ENCODE peak calls at places on chromosomes 6 and 20, in five cellular contexts. O is GM12892, T is spleen, P is transverse colon, L is stomach. Q is an unnamed sample.
A peak's percentile ranks its signal among the peaks of the same experiment; 100 is the strongest.

GRCh38 chr6:45655630-45656422 is 278.1 kb upstream of the SUPT3H start:
- DNase-seq in O (no peak), T (no peak), P (no peak), L (no peak), Q (no peak)

GRCh38 chr6:31722173-31722572 is 627 bp upstream of the LY6G6C start:
- DNase-seq in O (no peak), T (peak; percentile 37), P (no peak), L (no peak), Q (no peak)

GRCh38 chr20:32752458-32753250 is 9.4 kb upstream of the COMMD7 start:
- DNase-seq in O (no peak), T (no peak), P (no peak), L (no peak), Q (no peak)

GRCh38 chr6:41182069-41183034 is 18.6 kb downstream of the TREML2 start:
- DNase-seq in O (no peak), T (no peak), P (peak; percentile 38), L (peak; percentile 49), Q (no peak)

GRCh38 chr6:145903356-145904102 is 60.6 kb downstream of the SHPRH start:
- DNase-seq in O (no peak), T (no peak), P (no peak), L (no peak), Q (no peak)

GRCh38 chr6:114344216-114344970 is 1.6 kb upstream of the HS3ST5 start:
- DNase-seq in O (no peak), T (no peak), P (no peak), L (no peak), Q (no peak)

GRCh38 chr6:84317463-84317862 is 90.0 kb upstream of the CEP162 start:
- DNase-seq in O (no peak), T (no peak), P (no peak), L (no peak), Q (no peak)

GRCh38 chr6:20542927-20543602 is 8.8 kb downstream of the CDKAL1 start:
- DNase-seq in O (no peak), T (no peak), P (no peak), L (no peak), Q (no peak)

GRCh38 chr6:90468859-90469258 is 118.0 kb downstream of the MAP3K7 start:
- DNase-seq in O (no peak), T (no peak), P (no peak), L (no peak), Q (no peak)

GRCh38 chr6:117306227-117306784 is 40.9 kb downstream of the VGLL2 start:
- DNase-seq in O (no peak), T (no peak), P (peak; percentile 9), L (no peak), Q (no peak)

GRCh38 chr6:3561745-3562144 is 104.9 kb upstream of the SLC22A23 start:
- DNase-seq in O (no peak), T (no peak), P (no peak), L (no peak), Q (no peak)

GRCh38 chr20:54364919-54365318 is 110.5 kb upstream of the DOK5 start:
- DNase-seq in O (no peak), T (no peak), P (no peak), L (no peak), Q (no peak)

GRCh38 chr6:168877821-168878282 is 375.8 kb downstream of the THBS2 start:
- DNase-seq in O (no peak), T (no peak), P (peak; percentile 70), L (peak; percentile 66), Q (no peak)

GRCh38 chr6:41767112-41767946 is 12.4 kb downstream of the FRS3 start:
- DNase-seq in O (no peak), T (no peak), P (peak; percentile 43), L (peak; percentile 86), Q (peak; percentile 74)

GRCh38 chr20:25865715-25866656 is 169.3 kb upstream of the ZNF337 start:
- DNase-seq in O (no peak), T (peak; percentile 87), P (peak; percentile 71), L (peak; percentile 78), Q (peak; percentile 85)

GRCh38 chr6:35061651-35062410 is 79.3 kb downstream of the TCP11 start:
- DNase-seq in O (no peak), T (peak; percentile 43), P (no peak), L (no peak), Q (no peak)

GRCh38 chr6:138036111-138036510 is 71.1 kb downstream of the PERP start:
- DNase-seq in O (no peak), T (no peak), P (peak; percentile 51), L (peak; percentile 27), Q (no peak)

GRCh38 chr6:111715321-111715720 is 109.6 kb upstream of the TRAF3IP2 start:
- DNase-seq in O (no peak), T (no peak), P (no peak), L (no peak), Q (no peak)

GRCh38 chr20:51928931-51929330 is 126.6 kb upstream of the SALL4 start:
- DNase-seq in O (no peak), T (no peak), P (no peak), L (no peak), Q (no peak)

GRCh38 chr6:2471474-2471873 is 226.1 kb upstream of the GMDS start:
- DNase-seq in O (no peak), T (no peak), P (no peak), L (no peak), Q (no peak)

GRCh38 chr6:142784344-142784743 is 160.6 kb downstream of the HIVEP2 start:
- DNase-seq in O (no peak), T (no peak), P (no peak), L (no peak), Q (no peak)

GRCh38 chr6:132919028-132919427 is 104.7 kb downstream of the RPS12 start:
- DNase-seq in O (no peak), T (no peak), P (no peak), L (no peak), Q (no peak)

GRCh38 chr6:69289689-69290088 is 507.1 kb downstream of the LMBRD1 start:
- DNase-seq in O (no peak), T (no peak), P (no peak), L (no peak), Q (no peak)

GRCh38 chr6:37171141-37171969 is 1.4 kb downstream of the PIM1 start:
- DNase-seq in O (no peak), T (peak; percentile 90), P (peak; percentile 53), L (peak; percentile 51), Q (peak; percentile 86)

GRCh38 chr20:4546786-4547185 is 174.9 kb upstream of the PRND start:
- DNase-seq in O (no peak), T (no peak), P (no peak), L (no peak), Q (no peak)

GRCh38 chr20:35093245-35093884 is 758 bp upstream of the TRPC4AP start:
- DNase-seq in O (no peak), T (no peak), P (no peak), L (no peak), Q (no peak)

GRCh38 chr20:59738851-59739250 is 134.5 kb downstream of the PHACTR3 start:
- DNase-seq in O (no peak), T (no peak), P (no peak), L (no peak), Q (no peak)

GRCh38 chr6:121223212-121223611 is 111.1 kb downstream of the TBC1D32 start:
- DNase-seq in O (no peak), T (no peak), P (no peak), L (no peak), Q (no peak)

GRCh38 chr6:112503210-112503609 is 156.1 kb downstream of the RFPL4B start:
- DNase-seq in O (no peak), T (no peak), P (no peak), L (no peak), Q (no peak)

GRCh38 chr6:12748411-12748810 is 31.8 kb downstream of the PHACTR1 start:
- DNase-seq in O (no peak), T (no peak), P (no peak), L (no peak), Q (no peak)

GRCh38 chr6:26186652-26187051 is 99.4 kb downstream of the HFE start:
- DNase-seq in O (no peak), T (no peak), P (no peak), L (no peak), Q (no peak)

DNA sequence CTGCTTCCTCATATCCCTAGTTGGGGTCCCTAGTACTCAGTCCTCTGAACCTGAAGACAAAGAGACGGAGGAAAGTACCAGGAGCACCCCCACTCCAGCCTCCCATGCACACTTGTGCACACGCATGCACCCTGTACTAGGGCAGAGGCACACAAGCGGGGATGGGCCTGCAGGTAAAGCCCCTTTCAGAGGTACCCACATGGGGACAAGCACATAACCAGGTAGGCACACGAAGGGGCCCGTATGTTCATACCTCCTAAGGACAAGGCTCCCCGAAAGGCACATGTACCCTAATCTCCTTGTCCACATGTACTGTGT is 1.1 kb downstream of the TMEM151B start:
- DNase-seq in O (no peak), T (peak; percentile 51), P (no peak), L (no peak), Q (no peak)
- TF ChIP-seq POLR2AphosphoS5 in O (no peak), T (no peak), P (no peak), L (no peak), Q (no peak)

DNA sequence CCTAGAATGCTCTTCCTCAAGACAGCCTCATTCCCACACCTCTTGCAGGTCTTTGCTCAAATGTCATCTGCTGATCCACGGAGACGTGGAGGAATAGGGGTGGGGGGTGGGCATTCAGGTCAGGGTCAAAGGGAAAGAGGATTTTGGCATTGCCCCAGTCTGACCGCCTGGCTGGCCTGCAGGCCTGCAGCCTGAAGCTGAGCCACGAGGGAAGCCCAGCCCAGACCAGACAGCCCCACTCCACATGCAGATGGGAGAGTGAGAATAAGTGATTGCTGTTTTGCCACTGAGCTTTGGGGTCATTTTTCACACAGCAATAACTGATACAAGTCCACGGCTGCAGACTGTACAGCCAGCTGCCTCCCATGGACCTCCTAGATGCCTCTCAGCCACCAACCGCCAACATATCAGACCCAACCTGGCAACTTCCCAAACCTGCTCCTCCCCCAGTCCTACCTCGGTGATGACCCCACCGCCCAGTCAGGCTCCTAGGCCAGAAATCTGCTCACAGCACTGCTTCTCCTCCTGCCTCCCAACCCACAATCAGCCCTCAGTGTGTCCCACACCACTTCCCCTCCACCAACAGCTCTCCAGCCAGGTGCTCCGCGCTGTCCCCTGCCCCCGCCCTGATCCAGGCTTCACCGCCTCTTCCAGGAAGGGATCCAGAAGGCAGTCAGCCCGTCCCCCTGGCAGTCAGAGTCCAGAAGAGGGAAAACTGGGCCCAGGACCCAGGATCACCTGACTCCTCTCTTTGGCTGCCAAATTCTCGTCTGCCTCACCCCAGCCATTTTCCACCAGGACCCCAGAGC is 14.0 kb downstream of the KIAA1755 start:
- DNase-seq in O (no peak), T (peak; percentile 41), P (no peak), L (no peak), Q (peak; percentile 92)
- TF ChIP-seq POLR2AphosphoS5 in O (no peak), T (no peak), P (no peak), L (peak; percentile 12), Q (peak; percentile 22)

GRCh38 chr6:29632789-29633531 is at the start of gene GABBR1:
- DNase-seq in O (peak; percentile 85), T (peak; percentile 94), P (peak; percentile 90), L (peak; percentile 85), Q (peak; percentile 96)
- TF ChIP-seq POLR2AphosphoS5 in O (no peak), T (peak; percentile 90), P (peak; percentile 45), L (peak; percentile 9), Q (peak; percentile 94)

GRCh38 chr6:56693246-56693607 is 50.5 kb upstream of the DST start:
- DNase-seq in O (no peak), T (peak; percentile 54), P (peak; percentile 88), L (peak; percentile 74), Q (peak; percentile 94)
- TF ChIP-seq POLR2AphosphoS5 in O (no peak), T (peak; percentile 55), P (peak; percentile 91), L (no peak), Q (peak; percentile 66)